ENCODE peak calls at places on chromosome 12, in six cellular contexts. One of them, this sample, is unnamed.

GRCh38 chr12:29782821-29783772 is 645 bp downstream of the TMTC1 start:
- DNase-seq in stimulated activated CD8-positive, alpha-beta memory T cell treated with anti-CD3 and anti-CD28 coated beads, Interleukin-2, amount 100 ng/mL, for 1 hour: no peak
- DNase-seq in activated T-cell treated with anti-CD3 and anti-CD28 coated beads, Interleukin-2, amount 50 U/mL, for 4 hours: no peak
- DNase-seq in stromal cell of bone marrow: peak
- DNase-seq in dorsolateral prefrontal cortex: peak
- DNase-seq in HTR-8/SVneo: no peak
- DNase-seq in this sample: no peak

GRCh38 chr12:109098142-109098652 is 800 bp downstream of the UNG start:
- DNase-seq in stromal cell of bone marrow: peak
- DNase-seq in HTR-8/SVneo: no peak
- DNase-seq in stimulated activated CD8-positive, alpha-beta memory T cell treated with anti-CD3 and anti-CD28 coated beads, Interleukin-2, amount 100 ng/mL, for 1 hour: no peak
- DNase-seq in activated T-cell treated with anti-CD3 and anti-CD28 coated beads, Interleukin-2, amount 50 U/mL, for 4 hours: no peak
- DNase-seq in dorsolateral prefrontal cortex: no peak
- DNase-seq in this sample: no peak

GRCh38 chr12:132144115-132145071 is at the start of the genes DDX51 and NOC4L:
- DNase-seq in stimulated activated CD8-positive, alpha-beta memory T cell treated with anti-CD3 and anti-CD28 coated beads, Interleukin-2, amount 100 ng/mL, for 1 hour: peak
- DNase-seq in activated T-cell treated with anti-CD3 and anti-CD28 coated beads, Interleukin-2, amount 50 U/mL, for 4 hours: peak
- DNase-seq in HTR-8/SVneo: peak
- DNase-seq in dorsolateral prefrontal cortex: peak
- DNase-seq in stromal cell of bone marrow: peak
- DNase-seq in this sample: peak

GRCh38 chr12:31324116-31324844 is 1.7 kb downstream of the SINHCAF start:
- DNase-seq in HTR-8/SVneo: no peak
- DNase-seq in dorsolateral prefrontal cortex: no peak
- DNase-seq in stromal cell of bone marrow: no peak
- DNase-seq in activated T-cell treated with anti-CD3 and anti-CD28 coated beads, Interleukin-2, amount 50 U/mL, for 4 hours: peak
- DNase-seq in stimulated activated CD8-positive, alpha-beta memory T cell treated with anti-CD3 and anti-CD28 coated beads, Interleukin-2, amount 100 ng/mL, for 1 hour: peak
- DNase-seq in this sample: peak

GRCh38 chr12:20596036-20596435 is 99.1 kb upstream of the SLCO1C1 start:
- DNase-seq in activated T-cell treated with anti-CD3 and anti-CD28 coated beads, Interleukin-2, amount 50 U/mL, for 4 hours: no peak
- DNase-seq in dorsolateral prefrontal cortex: no peak
- DNase-seq in stromal cell of bone marrow: no peak
- DNase-seq in HTR-8/SVneo: no peak
- DNase-seq in stimulated activated CD8-positive, alpha-beta memory T cell treated with anti-CD3 and anti-CD28 coated beads, Interleukin-2, amount 100 ng/mL, for 1 hour: no peak
- DNase-seq in this sample: no peak

GRCh38 chr12:96171905-96172304 is 22.3 kb upstream of the ELK3 start:
- DNase-seq in dorsolateral prefrontal cortex: no peak
- DNase-seq in activated T-cell treated with anti-CD3 and anti-CD28 coated beads, Interleukin-2, amount 50 U/mL, for 4 hours: no peak
- DNase-seq in stromal cell of bone marrow: no peak
- DNase-seq in stimulated activated CD8-positive, alpha-beta memory T cell treated with anti-CD3 and anti-CD28 coated beads, Interleukin-2, amount 100 ng/mL, for 1 hour: no peak
- DNase-seq in HTR-8/SVneo: no peak
- DNase-seq in this sample: no peak

GRCh38 chr12:16849473-16849872 is 243.5 kb upstream of the LMO3 start:
- DNase-seq in dorsolateral prefrontal cortex: no peak
- DNase-seq in stromal cell of bone marrow: no peak
- DNase-seq in activated T-cell treated with anti-CD3 and anti-CD28 coated beads, Interleukin-2, amount 50 U/mL, for 4 hours: no peak
- DNase-seq in stimulated activated CD8-positive, alpha-beta memory T cell treated with anti-CD3 and anti-CD28 coated beads, Interleukin-2, amount 100 ng/mL, for 1 hour: no peak
- DNase-seq in HTR-8/SVneo: no peak
- DNase-seq in this sample: no peak

GRCh38 chr12:38911611-38912010 is 6.2 kb upstream of the CPNE8 start:
- DNase-seq in activated T-cell treated with anti-CD3 and anti-CD28 coated beads, Interleukin-2, amount 50 U/mL, for 4 hours: no peak
- DNase-seq in stimulated activated CD8-positive, alpha-beta memory T cell treated with anti-CD3 and anti-CD28 coated beads, Interleukin-2, amount 100 ng/mL, for 1 hour: no peak
- DNase-seq in HTR-8/SVneo: no peak
- DNase-seq in stromal cell of bone marrow: no peak
- DNase-seq in dorsolateral prefrontal cortex: no peak
- DNase-seq in this sample: no peak

GRCh38 chr12:109466821-109467220 is 10.3 kb downstream of the KCTD10 start:
- DNase-seq in stimulated activated CD8-positive, alpha-beta memory T cell treated with anti-CD3 and anti-CD28 coated beads, Interleukin-2, amount 100 ng/mL, for 1 hour: no peak
- DNase-seq in dorsolateral prefrontal cortex: no peak
- DNase-seq in HTR-8/SVneo: no peak
- DNase-seq in activated T-cell treated with anti-CD3 and anti-CD28 coated beads, Interleukin-2, amount 50 U/mL, for 4 hours: no peak
- DNase-seq in stromal cell of bone marrow: no peak
- DNase-seq in this sample: no peak

GRCh38 chr12:53190108-53190729 is 9.5 kb upstream of the CSAD start:
- DNase-seq in stromal cell of bone marrow: peak
- DNase-seq in activated T-cell treated with anti-CD3 and anti-CD28 coated beads, Interleukin-2, amount 50 U/mL, for 4 hours: peak
- DNase-seq in dorsolateral prefrontal cortex: no peak
- DNase-seq in HTR-8/SVneo: peak
- DNase-seq in stimulated activated CD8-positive, alpha-beta memory T cell treated with anti-CD3 and anti-CD28 coated beads, Interleukin-2, amount 100 ng/mL, for 1 hour: peak
- DNase-seq in this sample: no peak

GRCh38 chr12:13570005-13570694 is 373.6 kb downstream of the EMP1 start:
- DNase-seq in HTR-8/SVneo: no peak
- DNase-seq in stimulated activated CD8-positive, alpha-beta memory T cell treated with anti-CD3 and anti-CD28 coated beads, Interleukin-2, amount 100 ng/mL, for 1 hour: no peak
- DNase-seq in activated T-cell treated with anti-CD3 and anti-CD28 coated beads, Interleukin-2, amount 50 U/mL, for 4 hours: no peak
- DNase-seq in stromal cell of bone marrow: no peak
- DNase-seq in dorsolateral prefrontal cortex: no peak
- DNase-seq in this sample: no peak

GRCh38 chr12:27534060-27534764 is 10.2 kb downstream of the PPFIBP1 start:
- DNase-seq in activated T-cell treated with anti-CD3 and anti-CD28 coated beads, Interleukin-2, amount 50 U/mL, for 4 hours: no peak
- DNase-seq in stimulated activated CD8-positive, alpha-beta memory T cell treated with anti-CD3 and anti-CD28 coated beads, Interleukin-2, amount 100 ng/mL, for 1 hour: no peak
- DNase-seq in stromal cell of bone marrow: no peak
- DNase-seq in dorsolateral prefrontal cortex: no peak
- DNase-seq in HTR-8/SVneo: no peak
- DNase-seq in this sample: no peak

GRCh38 chr12:32302218-32302826 is 97.0 kb upstream of the FGD4 start:
- DNase-seq in stimulated activated CD8-positive, alpha-beta memory T cell treated with anti-CD3 and anti-CD28 coated beads, Interleukin-2, amount 100 ng/mL, for 1 hour: no peak
- DNase-seq in activated T-cell treated with anti-CD3 and anti-CD28 coated beads, Interleukin-2, amount 50 U/mL, for 4 hours: no peak
- DNase-seq in stromal cell of bone marrow: peak
- DNase-seq in HTR-8/SVneo: peak
- DNase-seq in dorsolateral prefrontal cortex: no peak
- DNase-seq in this sample: no peak

GRCh38 chr12:50751921-50752721 is 11.8 kb upstream of the ATF1 start:
- DNase-seq in dorsolateral prefrontal cortex: no peak
- DNase-seq in activated T-cell treated with anti-CD3 and anti-CD28 coated beads, Interleukin-2, amount 50 U/mL, for 4 hours: no peak
- DNase-seq in HTR-8/SVneo: no peak
- DNase-seq in stromal cell of bone marrow: no peak
- DNase-seq in stimulated activated CD8-positive, alpha-beta memory T cell treated with anti-CD3 and anti-CD28 coated beads, Interleukin-2, amount 100 ng/mL, for 1 hour: no peak
- DNase-seq in this sample: no peak

GRCh38 chr12:19739195-19739776 is 300.0 kb downstream of the AEBP2 start:
- DNase-seq in activated T-cell treated with anti-CD3 and anti-CD28 coated beads, Interleukin-2, amount 50 U/mL, for 4 hours: no peak
- DNase-seq in HTR-8/SVneo: peak
- DNase-seq in stimulated activated CD8-positive, alpha-beta memory T cell treated with anti-CD3 and anti-CD28 coated beads, Interleukin-2, amount 100 ng/mL, for 1 hour: no peak
- DNase-seq in dorsolateral prefrontal cortex: no peak
- DNase-seq in stromal cell of bone marrow: peak
- DNase-seq in this sample: peak

GRCh38 chr12:55619352-55620138 is 17.1 kb upstream of the OR10P1 start:
- DNase-seq in dorsolateral prefrontal cortex: no peak
- DNase-seq in stimulated activated CD8-positive, alpha-beta memory T cell treated with anti-CD3 and anti-CD28 coated beads, Interleukin-2, amount 100 ng/mL, for 1 hour: no peak
- DNase-seq in stromal cell of bone marrow: peak
- DNase-seq in activated T-cell treated with anti-CD3 and anti-CD28 coated beads, Interleukin-2, amount 50 U/mL, for 4 hours: peak
- DNase-seq in HTR-8/SVneo: peak
- DNase-seq in this sample: peak

GRCh38 chr12:8996682-8997405 is 7.5 kb downstream of the KLRG1 start:
- DNase-seq in dorsolateral prefrontal cortex: no peak
- DNase-seq in stromal cell of bone marrow: peak
- DNase-seq in stimulated activated CD8-positive, alpha-beta memory T cell treated with anti-CD3 and anti-CD28 coated beads, Interleukin-2, amount 100 ng/mL, for 1 hour: no peak
- DNase-seq in activated T-cell treated with anti-CD3 and anti-CD28 coated beads, Interleukin-2, amount 50 U/mL, for 4 hours: peak
- DNase-seq in HTR-8/SVneo: no peak
- DNase-seq in this sample: no peak

This sample was measured in AG09309.